ENCODE peak calls at places on chromosomes 6 and 20, in eight cellular contexts. W, S, P, V, J, B, H and E are unnamed samples.

GRCh38 chr6:112153926-112154621 is 66.7 kb downstream of the FAM229B start:
- DNase-seq in W (no peak), S (no peak), P (no peak), V (no peak), J (no peak), B (no peak), H (no peak), E (peak; percentile 80)

GRCh38 chr6:24460966-24461365 is 28.4 kb downstream of the GPLD1 start:
- DNase-seq in W (no peak), S (no peak), P (no peak), V (no peak), J (no peak), B (no peak), H (no peak), E (no peak)

GRCh38 chr6:155543141-155543870 is 87.7 kb upstream of the NOX3 start:
- DNase-seq in W (no peak), S (no peak), P (no peak), V (no peak), J (peak; percentile 35), B (no peak), H (no peak), E (no peak)

GRCh38 chr20:40880716-40881104 is 147.9 kb upstream of the TOP1 start:
- DNase-seq in W (peak; percentile 31), S (no peak), P (no peak), V (no peak), J (no peak), B (no peak), H (no peak), E (no peak)

GRCh38 chr6:154164397-154164796 is 125.4 kb downstream of the OPRM1 start:
- DNase-seq in W (no peak), S (peak; percentile 52), P (peak; percentile 84), V (peak; percentile 59), J (peak; percentile 17), B (no peak), H (no peak), E (peak; percentile 22)

GRCh38 chr20:3244613-3245012 is 5.6 kb upstream of the SLC4A11 start:
- DNase-seq in W (no peak), S (no peak), P (no peak), V (no peak), J (no peak), B (no peak), H (no peak), E (no peak)

GRCh38 chr6:149128489-149129145 is 188.9 kb upstream of the TAB2 start:
- DNase-seq in W (peak; percentile 13), S (no peak), P (no peak), V (no peak), J (no peak), B (no peak), H (no peak), E (no peak)

GRCh38 chr6:147820520-147820919 is 312.0 kb downstream of the SAMD5 start:
- DNase-seq in W (no peak), S (no peak), P (no peak), V (no peak), J (no peak), B (no peak), H (no peak), E (no peak)

GRCh38 chr20:52539891-52540290 is 348.3 kb upstream of the ZFP64 start:
- DNase-seq in W (peak; percentile 22), S (no peak), P (no peak), V (no peak), J (no peak), B (no peak), H (no peak), E (no peak)

GRCh38 chr6:18307006-18307405 is 42.7 kb upstream of the DEK start:
- DNase-seq in W (no peak), S (no peak), P (no peak), V (no peak), J (no peak), B (no peak), H (no peak), E (peak; percentile 50)

GRCh38 chr20:57385940-57386339 is 5.3 kb upstream of the RBM38 start:
- DNase-seq in W (no peak), S (peak; percentile 44), P (no peak), V (no peak), J (no peak), B (no peak), H (no peak), E (no peak)

GRCh38 chr20:1333462-1334369 is 4.8 kb upstream of the SDCBP2 start:
- DNase-seq in W (no peak), S (no peak), P (no peak), V (no peak), J (no peak), B (no peak), H (no peak), E (no peak)

GRCh38 chr20:51894619-51895018 is 92.3 kb upstream of the SALL4 start:
- DNase-seq in W (no peak), S (no peak), P (no peak), V (no peak), J (no peak), B (no peak), H (no peak), E (no peak)

GRCh38 chr6:125944434-125944816 is 12.1 kb upstream of the HINT3 start:
- DNase-seq in W (no peak), S (peak; percentile 69), P (peak; percentile 95), V (no peak), J (peak; percentile 92), B (no peak), H (no peak), E (peak; percentile 18)